ENCODE peak calls at places on chromosomes 4 and X, in nine cellular contexts. One of them, this sample, is unnamed.

GRCh38 chrX:13473666-13474516 is 95.5 kb upstream of the EGFL6 start:
- DNase-seq in GM23338: no peak
- DNase-seq in pancreas: no peak
- DNase-seq in OCI-LY7: peak; percentile 22
- DNase-seq in left lung: no peak
- DNase-seq in IMR-90: peak; percentile 40
- DNase-seq in brain microvascular endothelial cell: peak; percentile 29
- DNase-seq in CD8-positive, alpha-beta T cell: no peak
- DNase-seq in heart left ventricle: no peak
- DNase-seq in this sample: no peak

GRCh38 chr4:151940290-151940689 is 179.5 kb upstream of the GATB start:
- DNase-seq in pancreas: no peak
- DNase-seq in OCI-LY7: no peak
- DNase-seq in brain microvascular endothelial cell: no peak
- DNase-seq in left lung: no peak
- DNase-seq in heart left ventricle: no peak
- DNase-seq in GM23338: no peak
- DNase-seq in CD8-positive, alpha-beta T cell: no peak
- DNase-seq in IMR-90: no peak
- DNase-seq in this sample: no peak

GRCh38 chr4:80566203-80566872 is 230.8 kb downstream of the CFAP299 start:
- DNase-seq in OCI-LY7: peak; percentile 23
- DNase-seq in GM23338: no peak
- DNase-seq in brain microvascular endothelial cell: no peak
- DNase-seq in pancreas: no peak
- DNase-seq in IMR-90: no peak
- DNase-seq in left lung: no peak
- DNase-seq in heart left ventricle: no peak
- DNase-seq in CD8-positive, alpha-beta T cell: no peak
- DNase-seq in this sample: no peak

GRCh38 chr4:7254736-7255487 is 62.6 kb downstream of the SORCS2 start:
- DNase-seq in GM23338: no peak
- DNase-seq in left lung: peak; percentile 47
- DNase-seq in OCI-LY7: peak; percentile 6
- DNase-seq in IMR-90: no peak
- DNase-seq in brain microvascular endothelial cell: peak; percentile 60
- DNase-seq in pancreas: no peak
- DNase-seq in heart left ventricle: no peak
- DNase-seq in CD8-positive, alpha-beta T cell: no peak
- DNase-seq in this sample: no peak

GRCh38 chr4:176099314-176099713 is 33.7 kb downstream of the WDR17 start:
- DNase-seq in pancreas: no peak
- DNase-seq in IMR-90: peak; percentile 0
- DNase-seq in GM23338: peak; percentile 35
- DNase-seq in left lung: no peak
- DNase-seq in brain microvascular endothelial cell: no peak
- DNase-seq in heart left ventricle: no peak
- DNase-seq in OCI-LY7: no peak
- DNase-seq in CD8-positive, alpha-beta T cell: no peak
- DNase-seq in this sample: no peak

GRCh38 chrX:154321624-154322023 is 26.0 kb downstream of the TKTL1 start:
- DNase-seq in CD8-positive, alpha-beta T cell: no peak
- DNase-seq in heart left ventricle: peak; percentile 49
- DNase-seq in IMR-90: no peak
- DNase-seq in left lung: no peak
- DNase-seq in GM23338: no peak
- DNase-seq in OCI-LY7: peak; percentile 57
- DNase-seq in pancreas: no peak
- DNase-seq in brain microvascular endothelial cell: no peak
- DNase-seq in this sample: no peak

GRCh38 chr4:182920676-182921075 is 3.5 kb upstream of the DCTD start:
- DNase-seq in CD8-positive, alpha-beta T cell: no peak
- DNase-seq in OCI-LY7: no peak
- DNase-seq in left lung: no peak
- DNase-seq in heart left ventricle: no peak
- DNase-seq in brain microvascular endothelial cell: no peak
- DNase-seq in IMR-90: no peak
- DNase-seq in pancreas: no peak
- DNase-seq in GM23338: no peak
- DNase-seq in this sample: no peak

GRCh38 chr4:118994030-118994429 is 105.4 kb downstream of the SYNPO2 start:
- DNase-seq in GM23338: no peak
- DNase-seq in left lung: no peak
- DNase-seq in IMR-90: peak; percentile 97
- DNase-seq in brain microvascular endothelial cell: no peak
- DNase-seq in OCI-LY7: no peak
- DNase-seq in CD8-positive, alpha-beta T cell: no peak
- DNase-seq in heart left ventricle: peak; percentile 46
- DNase-seq in pancreas: no peak
- DNase-seq in this sample: peak; percentile 38

GRCh38 chrX:1673337-1673736 is 58.5 kb downstream of the ASMT start:
- DNase-seq in CD8-positive, alpha-beta T cell: no peak
- DNase-seq in IMR-90: no peak
- DNase-seq in pancreas: no peak
- DNase-seq in GM23338: peak; percentile 54
- DNase-seq in left lung: no peak
- DNase-seq in OCI-LY7: peak; percentile 32
- DNase-seq in brain microvascular endothelial cell: no peak
- DNase-seq in heart left ventricle: no peak
- DNase-seq in this sample: no peak

GRCh38 chrX:11756354-11757318 is 1.4 kb upstream of the MSL3 start:
- DNase-seq in GM23338: peak; percentile 4
- DNase-seq in brain microvascular endothelial cell: no peak
- DNase-seq in IMR-90: no peak
- DNase-seq in pancreas: no peak
- DNase-seq in left lung: no peak
- DNase-seq in heart left ventricle: no peak
- DNase-seq in CD8-positive, alpha-beta T cell: no peak
- DNase-seq in OCI-LY7: no peak
- DNase-seq in this sample: no peak

GRCh38 chr4:2290974-2291704 is 29.2 kb upstream of the MXD4 start:
- DNase-seq in IMR-90: no peak
- DNase-seq in GM23338: no peak
- DNase-seq in left lung: no peak
- DNase-seq in OCI-LY7: peak; percentile 78
- DNase-seq in pancreas: no peak
- DNase-seq in heart left ventricle: no peak
- DNase-seq in CD8-positive, alpha-beta T cell: peak; percentile 75
- DNase-seq in brain microvascular endothelial cell: no peak
- DNase-seq in this sample: peak; percentile 37

GRCh38 chr4:41361831-41362646 is 105.3 kb downstream of the UCHL1 start:
- DNase-seq in IMR-90: no peak
- DNase-seq in OCI-LY7: no peak
- DNase-seq in GM23338: peak; percentile 27
- DNase-seq in brain microvascular endothelial cell: no peak
- DNase-seq in heart left ventricle: no peak
- DNase-seq in pancreas: no peak
- DNase-seq in left lung: no peak
- DNase-seq in CD8-positive, alpha-beta T cell: no peak
- DNase-seq in this sample: no peak

GRCh38 chr4:41364871-41365270 is 108.1 kb downstream of the UCHL1 start:
- DNase-seq in CD8-positive, alpha-beta T cell: no peak
- DNase-seq in left lung: no peak
- DNase-seq in GM23338: no peak
- DNase-seq in pancreas: no peak
- DNase-seq in brain microvascular endothelial cell: no peak
- DNase-seq in IMR-90: no peak
- DNase-seq in heart left ventricle: no peak
- DNase-seq in OCI-LY7: no peak
- DNase-seq in this sample: no peak

GRCh38 chr4:41363384-41363981 is 106.8 kb downstream of the UCHL1 start:
- DNase-seq in GM23338: peak; percentile 63
- DNase-seq in brain microvascular endothelial cell: no peak
- DNase-seq in CD8-positive, alpha-beta T cell: no peak
- DNase-seq in OCI-LY7: no peak
- DNase-seq in heart left ventricle: peak; percentile 66
- DNase-seq in pancreas: no peak
- DNase-seq in IMR-90: no peak
- DNase-seq in left lung: no peak
- DNase-seq in this sample: no peak

GRCh38 chr4:41360911-41361830 is 104.4 kb downstream of the UCHL1 start:
- DNase-seq in GM23338: peak; percentile 61
- DNase-seq in pancreas: peak; percentile 52
- DNase-seq in heart left ventricle: peak; percentile 66
- DNase-seq in brain microvascular endothelial cell: no peak
- DNase-seq in CD8-positive, alpha-beta T cell: no peak
- DNase-seq in OCI-LY7: no peak
- DNase-seq in left lung: peak; percentile 79
- DNase-seq in IMR-90: no peak
- DNase-seq in this sample: peak; percentile 44

DNA sequence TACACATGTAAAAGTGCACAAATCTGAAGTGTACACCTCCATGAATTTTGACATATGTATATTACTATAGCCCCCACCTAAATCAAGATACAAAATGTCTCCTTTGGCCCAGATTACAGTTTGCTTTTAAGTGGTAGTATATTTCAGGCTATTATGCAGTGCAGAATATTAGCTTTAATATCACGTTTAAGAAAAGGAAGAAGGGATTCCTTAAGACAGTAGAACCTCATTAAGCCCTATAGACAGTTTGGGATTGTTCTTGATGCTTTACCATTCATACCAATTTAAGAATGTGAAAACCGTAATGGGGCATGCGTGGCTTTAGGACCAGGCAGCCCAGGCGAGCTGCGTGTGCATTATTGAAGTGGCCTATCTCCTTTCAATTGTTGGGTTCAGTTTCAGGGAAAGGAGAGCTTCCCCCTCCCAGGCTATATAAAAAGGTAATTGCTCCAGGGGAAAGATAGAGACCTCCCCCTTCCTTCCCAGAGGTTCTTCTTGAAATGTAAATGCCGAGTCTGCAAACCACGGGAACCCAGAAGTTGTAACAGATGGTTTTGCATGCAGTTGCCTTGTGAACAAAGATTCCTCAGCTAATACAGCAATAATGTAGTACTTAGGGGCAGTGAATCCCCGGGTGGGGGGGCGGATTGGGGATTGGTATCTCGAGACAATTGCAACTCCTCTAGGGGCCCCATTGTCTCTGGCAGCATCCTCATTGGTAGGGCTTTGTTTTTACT is 106.1 kb downstream of the UCHL1 start:
- DNase-seq in brain microvascular endothelial cell: no peak
- DNase-seq in GM23338: peak; percentile 92
- DNase-seq in IMR-90: no peak
- DNase-seq in OCI-LY7: no peak
- DNase-seq in CD8-positive, alpha-beta T cell: no peak
- DNase-seq in left lung: no peak
- DNase-seq in pancreas: no peak
- DNase-seq in heart left ventricle: no peak
- DNase-seq in this sample: no peak
- H3K27ac ChIP-seq in brain microvascular endothelial cell: no peak overlapping the region
- H3K27ac ChIP-seq in GM23338: no peak overlapping the region
- H3K27ac ChIP-seq in IMR-90: no peak overlapping the region
- H3K27ac ChIP-seq in OCI-LY7: no peak overlapping the region
- H3K27ac ChIP-seq in CD8-positive, alpha-beta T cell: no peak overlapping the region
- H3K27ac ChIP-seq in left lung: peak overlapping the region; percentile 83
- H3K27ac ChIP-seq in pancreas: no peak overlapping the region
- H3K27ac ChIP-seq in heart left ventricle: peak overlapping the region; percentile 64
- H3K27ac ChIP-seq in this sample: peak overlapping the region; percentile 61

GRCh38 chr4:112951362-112951962 is 98.0 kb upstream of the ANK2 start:
- DNase-seq in pancreas: no peak
- DNase-seq in CD8-positive, alpha-beta T cell: no peak
- DNase-seq in OCI-LY7: peak; percentile 13
- DNase-seq in brain microvascular endothelial cell: no peak
- DNase-seq in GM23338: peak; percentile 63
- DNase-seq in IMR-90: peak; percentile 10
- DNase-seq in left lung: no peak
- DNase-seq in heart left ventricle: no peak
- DNase-seq in this sample: no peak
- TF ChIP-seq CTCF in pancreas: peak; percentile 44
- TF ChIP-seq CTCF in CD8-positive, alpha-beta T cell: peak; percentile 58
- TF ChIP-seq CTCF in OCI-LY7: peak; percentile 83
- TF ChIP-seq CTCF in brain microvascular endothelial cell: peak; percentile 27
- TF ChIP-seq CTCF in GM23338: no peak
- TF ChIP-seq CTCF in IMR-90: peak; percentile 51
- TF ChIP-seq CTCF in left lung: peak; percentile 56
- TF ChIP-seq CTCF in heart left ventricle: peak; percentile 63
- TF ChIP-seq CTCF in this sample: no peak

DNA sequence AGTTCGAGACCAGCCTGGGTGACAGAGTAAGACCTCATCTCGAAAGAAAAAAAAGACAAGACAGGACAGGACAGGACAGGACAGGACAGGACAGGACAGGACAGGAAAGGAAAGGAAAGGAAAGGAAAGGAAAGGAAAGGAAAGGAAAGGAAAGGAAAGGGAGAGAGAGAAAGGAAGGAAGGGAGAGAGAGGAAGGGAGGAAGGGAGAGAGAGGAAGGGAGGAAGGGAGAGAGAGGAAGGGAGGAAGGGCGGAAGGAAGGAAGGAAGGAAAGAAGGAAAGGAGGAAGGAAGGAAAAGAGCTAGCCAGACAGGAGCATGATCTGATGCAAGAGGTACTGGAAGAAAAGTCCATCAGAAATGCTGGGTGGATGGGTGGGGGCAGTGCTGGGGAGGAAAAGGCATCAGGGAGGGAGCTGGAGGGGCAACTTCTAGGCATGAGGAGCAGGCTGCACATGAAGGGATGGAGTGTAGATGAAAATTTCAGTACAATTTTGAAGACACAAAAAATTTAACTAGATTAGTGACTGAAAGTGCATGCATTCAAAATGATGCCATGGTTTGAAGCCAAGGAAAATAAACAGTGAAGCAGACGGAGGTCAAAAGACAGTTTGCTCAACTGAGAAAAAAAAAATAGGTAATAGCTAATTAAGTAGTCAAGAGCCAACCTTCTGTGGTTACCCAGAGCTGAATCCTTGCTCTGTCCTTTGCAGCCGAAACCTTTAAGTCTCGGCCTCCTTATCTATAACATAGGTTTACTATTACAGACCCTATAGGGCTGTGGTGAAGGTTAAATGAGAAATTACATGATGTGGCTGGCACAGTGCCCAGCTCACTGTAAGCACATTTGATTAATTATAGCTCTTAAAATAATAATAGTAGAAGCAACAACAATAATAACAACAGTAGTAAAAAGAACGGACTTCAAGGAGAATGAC is 59.9 kb downstream of the ZNF827 start:
- DNase-seq in pancreas: no peak
- DNase-seq in left lung: no peak
- DNase-seq in brain microvascular endothelial cell: peak; percentile 18
- DNase-seq in CD8-positive, alpha-beta T cell: no peak
- DNase-seq in IMR-90: peak; percentile 85
- DNase-seq in heart left ventricle: no peak
- DNase-seq in GM23338: no peak
- DNase-seq in OCI-LY7: no peak
- DNase-seq in this sample: no peak
- H3K27ac ChIP-seq in pancreas: no peak overlapping the region
- H3K27ac ChIP-seq in left lung: no peak overlapping the region
- H3K27ac ChIP-seq in brain microvascular endothelial cell: no peak overlapping the region
- H3K27ac ChIP-seq in CD8-positive, alpha-beta T cell: no peak overlapping the region
- H3K27ac ChIP-seq in IMR-90: no peak overlapping the region
- H3K27ac ChIP-seq in heart left ventricle: no peak overlapping the region
- H3K27ac ChIP-seq in GM23338: no peak overlapping the region
- H3K27ac ChIP-seq in OCI-LY7: no peak overlapping the region
- H3K27ac ChIP-seq in this sample: no peak overlapping the region

DNA sequence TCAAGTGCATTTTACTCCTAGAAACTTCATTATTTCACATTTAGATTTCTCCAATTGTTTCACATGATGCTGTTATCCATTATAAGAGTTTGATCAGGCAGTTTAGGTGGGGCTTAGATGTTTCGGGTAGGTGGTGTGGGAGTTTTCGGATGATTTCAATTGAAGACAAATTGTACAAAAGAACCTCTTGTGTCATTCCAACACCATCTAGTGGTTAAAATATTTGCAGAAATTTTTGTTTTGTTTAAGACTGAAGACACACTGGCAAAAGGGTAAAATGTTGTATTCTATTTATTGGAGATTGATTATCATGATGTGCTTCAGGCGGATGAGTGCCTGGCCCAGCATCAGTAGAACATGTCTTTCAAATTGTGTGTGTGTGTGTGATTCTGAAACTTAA is 212.7 kb downstream of the SH3BGRL start:
- DNase-seq in left lung: no peak
- DNase-seq in heart left ventricle: no peak
- DNase-seq in pancreas: no peak
- DNase-seq in CD8-positive, alpha-beta T cell: no peak
- DNase-seq in brain microvascular endothelial cell: no peak
- DNase-seq in IMR-90: no peak
- DNase-seq in OCI-LY7: no peak
- DNase-seq in GM23338: no peak
- DNase-seq in this sample: no peak
- TF ChIP-seq CTCF in left lung: peak; percentile 22
- TF ChIP-seq CTCF in heart left ventricle: no peak
- TF ChIP-seq CTCF in pancreas: no peak
- TF ChIP-seq CTCF in CD8-positive, alpha-beta T cell: no peak
- TF ChIP-seq CTCF in brain microvascular endothelial cell: no peak
- TF ChIP-seq CTCF in IMR-90: peak; percentile 31
- TF ChIP-seq CTCF in OCI-LY7: peak; percentile 42
- TF ChIP-seq CTCF in GM23338: no peak
- TF ChIP-seq CTCF in this sample: no peak

This sample was measured in stomach.